ENCODE peak calls at places on chromosomes 13 and 19, in four cellular contexts. G is lung, H is tibial nerve, O is ascending aorta. C is an unnamed sample.

GRCh38 chr19:14250870-14251269 is 44.9 kb upstream of the ADGRL1 start:
- DNase-seq in O (no peak), H (no peak), G (no peak), C (no peak)

GRCh38 chr13:31022491-31022890 is 90.0 kb downstream of the TEX26 start:
- DNase-seq in H (no peak), O (no peak), G (no peak), C (no peak)

GRCh38 chr13:20525144-20525600 is 485 bp downstream of the CRYL1 start:
- DNase-seq in O (peak; percentile 70), G (peak; percentile 35), H (peak; percentile 25), C (no peak)

GRCh38 chr19:40805258-40805868 is 6.4 kb downstream of the EGLN2 start:
- DNase-seq in H (no peak), O (no peak), G (no peak), C (no peak)

GRCh38 chr19:51783373-51783772 is 11.6 kb upstream of the FPR3 start:
- DNase-seq in O (no peak), G (no peak), H (no peak), C (no peak)

GRCh38 chr19:57886046-57886445 is 2.8 kb downstream of the ZNF814 start:
- DNase-seq in H (no peak), G (no peak), O (no peak), C (no peak)

GRCh38 chr13:29621841-29622240 is 26.4 kb upstream of the SLC7A1 start:
- DNase-seq in G (no peak), H (no peak), O (no peak), C (no peak)

GRCh38 chr13:62014299-62014698 is 598.6 kb upstream of the PCDH20 start:
- DNase-seq in G (no peak), H (no peak), O (no peak), C (no peak)

GRCh38 chr13:113861433-113862030 is 2.3 kb downstream of the GAS6 start:
- DNase-seq in H (no peak), O (no peak), G (no peak), C (no peak)

GRCh38 chr13:28532226-28533048 is 37.5 kb upstream of the FLT1 start:
- DNase-seq in G (no peak), H (no peak), O (no peak), C (no peak)

GRCh38 chr19:5294403-5295160 is 46.0 kb downstream of the PTPRS start:
- DNase-seq in O (no peak), G (no peak), H (no peak), C (no peak)

GRCh38 chr19:38452430-38453366 is 19.2 kb downstream of the RYR1 start:
- DNase-seq in G (no peak), O (no peak), H (no peak), C (no peak)

GRCh38 chr13:63501702-63502101 is 2086.1 kb upstream of the PCDH20 start:
- DNase-seq in G (no peak), H (no peak), O (no peak), C (no peak)

GRCh38 chr19:18439910-18440237 is 1.9 kb upstream of the ISYNA1 start:
- DNase-seq in G (no peak), H (no peak), O (no peak), C (no peak)

GRCh38 chr19:7294571-7295212 is 478 bp upstream of the INSR start:
- DNase-seq in H (peak; percentile 62), G (peak; percentile 72), O (peak; percentile 89), C (no peak)

GRCh38 chr13:62924395-62924794 is 1508.7 kb upstream of the PCDH20 start:
- DNase-seq in H (no peak), O (no peak), G (no peak), C (no peak)

GRCh38 chr13:83618966-83619365 is 263.3 kb downstream of the SLITRK1 start:
- DNase-seq in G (no peak), O (no peak), H (no peak), C (no peak)

GRCh38 chr19:12880551-12881171 is 588 bp downstream of the DNASE2 start:
- DNase-seq in G (no peak), H (no peak), O (no peak), C (no peak)

GRCh38 chr19:41883463-41883820 is 458 bp downstream of the ARHGEF1 start:
- DNase-seq in O (no peak), G (no peak), H (no peak), C (no peak)

GRCh38 chr19:38280030-38280921 is 15.9 kb downstream of the SPINT2 start:
- DNase-seq in G (no peak), H (no peak), O (no peak), C (no peak)

GRCh38 chr19:18785179-18786124 is 5.7 kb downstream of the COMP start:
- DNase-seq in H (peak; percentile 81), G (peak; percentile 84), O (peak; percentile 80), C (peak; percentile 72)

GRCh38 chr13:28753208-28753892 is 34.6 kb upstream of the SLC46A3 start:
- DNase-seq in O (peak; percentile 86), G (peak; percentile 44), H (peak; percentile 43), C (peak; percentile 54)

GRCh38 chr13:113916330-113916815 is 52.5 kb upstream of the GAS6 start:
- DNase-seq in O (peak; percentile 57), H (peak; percentile 53), G (no peak), C (no peak)

GRCh38 chr13:46082324-46082723 is 22.5 kb downstream of the CPB2 start:
- DNase-seq in H (no peak), O (no peak), G (no peak), C (no peak)

GRCh38 chr13:111956261-111957151 is 110.4 kb upstream of the SOX1 start:
- DNase-seq in G (no peak), H (no peak), O (no peak), C (no peak)

GRCh38 chr13:112898786-112899617 is 70.0 kb upstream of the MCF2L start:
- DNase-seq in O (peak; percentile 56), H (no peak), G (no peak), C (no peak)

GRCh38 chr13:113855012-113855921 is 8.6 kb downstream of the GAS6 start:
- DNase-seq in O (no peak), H (no peak), G (no peak), C (no peak)

GRCh38 chr19:51489113-51489512 is 10.8 kb downstream of the CEACAM18 start:
- DNase-seq in G (no peak), O (no peak), H (no peak), C (no peak)

GRCh38 chr13:54433511-54434206 is 1405.0 kb downstream of the OLFM4 start:
- DNase-seq in H (no peak), G (no peak), O (no peak), C (no peak)

GRCh38 chr19:50315773-50316448 is 13.3 kb downstream of the KCNC3 start:
- DNase-seq in G (no peak), O (no peak), H (no peak), C (no peak)

GRCh38 chr13:33197551-33197971 is 88.0 kb downstream of the STARD13 start:
- DNase-seq in O (no peak), H (no peak), G (no peak), C (no peak)

GRCh38 chr13:33193428-33193974 is 92.1 kb downstream of the STARD13 start:
- DNase-seq in H (no peak), O (no peak), G (no peak), C (no peak)

GRCh38 chr13:33195693-33196464 is 89.7 kb downstream of the STARD13 start:
- DNase-seq in H (no peak), G (no peak), O (no peak), C (no peak)

GRCh38 chr13:33191425-33192221 is 93.9 kb downstream of the STARD13 start:
- DNase-seq in G (no peak), O (no peak), H (no peak), C (no peak)

DNA sequence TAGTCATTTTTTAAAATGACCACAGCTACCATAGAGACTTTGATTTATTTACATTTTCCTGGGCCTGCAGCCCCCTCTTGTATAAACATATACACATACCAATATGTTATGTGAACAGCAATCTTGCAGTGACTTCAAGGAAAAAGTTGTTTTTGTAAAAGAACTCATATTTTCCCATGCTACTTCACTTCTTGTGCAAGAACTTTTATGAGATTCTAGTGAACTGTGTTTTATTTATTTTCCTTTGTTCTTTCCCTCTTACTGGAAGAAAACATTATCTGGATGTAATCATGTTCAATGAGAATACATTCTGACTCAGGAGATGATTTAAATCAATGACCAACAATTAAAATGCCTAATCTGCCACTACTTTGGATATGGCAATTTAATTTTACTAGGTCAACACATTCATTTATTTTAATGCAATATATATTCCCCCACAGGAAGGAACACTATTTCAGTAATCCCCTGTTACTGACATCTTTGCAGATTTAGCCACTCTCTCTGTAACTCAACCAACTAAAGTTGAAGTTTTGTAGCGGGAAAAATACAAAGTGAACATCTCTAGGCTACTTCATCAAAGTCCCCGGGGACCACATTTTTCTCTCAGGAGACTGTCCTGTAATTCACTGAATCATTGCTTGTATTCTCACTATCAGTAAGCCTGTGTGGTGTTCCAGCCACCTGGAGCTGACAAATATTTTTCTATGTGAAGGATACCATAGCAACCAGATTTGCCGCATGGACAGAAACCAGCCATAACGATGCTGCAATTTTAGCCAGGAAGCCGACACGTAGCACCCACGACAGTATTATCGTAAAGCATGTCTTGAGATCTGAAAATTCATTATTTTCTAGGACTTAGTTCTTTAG is 90.5 kb downstream of the STARD13 start:
- DNase-seq in G (no peak), O (peak; percentile 73), H (peak; percentile 42), C (no peak)
- H3K4me1 ChIP-seq in G (peaks cover 40% of the 10 kb centered on the region), O (peaks cover 46% of the 10 kb centered on the region), H (peaks cover 82% of the 10 kb centered on the region), C (no peaks in the 10 kb centered on the region)

DNA sequence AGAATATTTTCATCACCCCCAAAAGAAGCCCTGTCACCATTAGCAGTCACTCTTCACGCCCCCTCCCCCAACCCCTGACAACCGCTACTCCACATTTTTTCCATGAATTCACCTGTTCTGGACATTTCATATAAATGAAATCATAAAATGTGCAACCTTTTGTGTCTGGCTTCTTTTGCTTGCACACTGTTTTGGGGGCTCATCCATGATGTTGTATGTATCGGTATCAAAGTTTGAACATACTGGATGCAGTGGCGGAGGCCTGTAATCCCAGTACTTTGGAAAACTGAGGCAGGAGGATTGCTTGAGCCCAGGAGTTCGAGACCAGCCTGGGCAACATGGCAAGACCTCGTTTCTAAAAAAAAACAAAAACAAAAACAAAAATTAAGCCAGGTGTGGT is 7.2 kb downstream of the GADD45B start:
- DNase-seq in G (no peak), O (no peak), H (no peak), C (no peak)
- H3K4me1 ChIP-seq in G (peaks cover 4% of the 10 kb centered on the region), O (peaks cover 11% of the 10 kb centered on the region), H (peaks cover 2% of the 10 kb centered on the region), C (peaks cover 9% of the 10 kb centered on the region)

GRCh38 chr13:23828086-23828485 is 61.1 kb downstream of the MIPEP start:
- DNase-seq in G (no peak), H (no peak), O (no peak), C (no peak)

GRCh38 chr13:23824355-23824754 is 64.8 kb downstream of the MIPEP start:
- DNase-seq in G (no peak), H (no peak), O (no peak), C (no peak)

GRCh38 chr13:23833733-23834611 is 55.2 kb downstream of the MIPEP start:
- DNase-seq in H (no peak), O (no peak), G (no peak), C (no peak)

GRCh38 chr13:23825179-23825578 is 64.0 kb downstream of the MIPEP start:
- DNase-seq in O (no peak), H (no peak), G (no peak), C (no peak)

DNA sequence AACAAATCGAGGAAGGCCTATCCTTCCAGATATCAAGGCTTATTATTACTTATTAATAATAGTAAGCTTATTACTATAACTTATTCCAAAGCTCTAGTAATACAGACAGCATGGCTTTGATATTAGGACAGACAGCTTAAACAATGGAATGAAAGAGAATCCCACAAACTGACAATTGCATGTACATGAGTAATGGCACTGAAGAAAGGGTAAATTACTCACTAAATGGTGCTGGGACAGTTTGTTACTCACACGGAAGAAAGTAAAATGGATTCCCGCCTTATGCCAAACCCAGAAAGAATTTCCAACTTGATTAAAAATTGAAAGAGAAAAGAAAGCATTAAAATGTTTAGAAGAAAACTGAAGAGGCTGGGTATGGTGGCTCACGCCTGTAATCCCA is 60.3 kb downstream of the MIPEP start:
- DNase-seq in H (no peak), O (no peak), G (no peak), C (no peak)
- H3K4me1 ChIP-seq in H (no peaks in the 10 kb centered on the region), O (no peaks in the 10 kb centered on the region), G (no peaks in the 10 kb centered on the region), C (no peaks in the 10 kb centered on the region)

GRCh38 chr19:16875584-16876555 is 12.9 kb upstream of the F2RL3 start:
- DNase-seq in H (no peak), O (no peak), G (no peak), C (no peak)
- H3K4me1 ChIP-seq in H (no peaks in the 10 kb centered on the region), O (no peaks in the 10 kb centered on the region), G (no peaks in the 10 kb centered on the region), C (peaks cover 4% of the 10 kb centered on the region)